ENCODE peak calls at places on chromosome X, in four cellular contexts. One of them, this sample, is unnamed.

GRCh38 chrX:24268786-24269185 is 45.1 kb downstream of the SUPT20HL2 start:
- DNase-seq in left ventricle myocardium inferior: no peak
- DNase-seq in stimulated activated CD4-positive, alpha-beta T cell treated with anti-CD3 and anti-CD28 coated beads, TNF-alpha, amount 100 ng/mL, for 24 hours: no peak
- DNase-seq in SW480: no peak
- DNase-seq in this sample: no peak

GRCh38 chrX:18929775-18930174 is 54.1 kb downstream of the PHKA2 start:
- DNase-seq in left ventricle myocardium inferior: no peak
- DNase-seq in SW480: no peak
- DNase-seq in stimulated activated CD4-positive, alpha-beta T cell treated with anti-CD3 and anti-CD28 coated beads, TNF-alpha, amount 100 ng/mL, for 24 hours: no peak
- DNase-seq in this sample: no peak

GRCh38 chrX:150507251-150507856 is 61.1 kb upstream of the MTM1 start:
- DNase-seq in left ventricle myocardium inferior: peak; percentile 25
- DNase-seq in SW480: no peak
- DNase-seq in stimulated activated CD4-positive, alpha-beta T cell treated with anti-CD3 and anti-CD28 coated beads, TNF-alpha, amount 100 ng/mL, for 24 hours: no peak
- DNase-seq in this sample: no peak

GRCh38 chrX:140157611-140158010 is 192.3 kb upstream of the CXorf66 start:
- DNase-seq in SW480: peak; percentile 87
- DNase-seq in left ventricle myocardium inferior: no peak
- DNase-seq in stimulated activated CD4-positive, alpha-beta T cell treated with anti-CD3 and anti-CD28 coated beads, TNF-alpha, amount 100 ng/mL, for 24 hours: no peak
- DNase-seq in this sample: no peak

GRCh38 chrX:49761481-49761880 is 65.7 kb upstream of the PAGE1 start:
- DNase-seq in stimulated activated CD4-positive, alpha-beta T cell treated with anti-CD3 and anti-CD28 coated beads, TNF-alpha, amount 100 ng/mL, for 24 hours: no peak
- DNase-seq in SW480: peak; percentile 13
- DNase-seq in left ventricle myocardium inferior: no peak
- DNase-seq in this sample: no peak

GRCh38 chrX:142898164-142898563 is 127.6 kb upstream of the SPANXN4 start:
- DNase-seq in SW480: no peak
- DNase-seq in stimulated activated CD4-positive, alpha-beta T cell treated with anti-CD3 and anti-CD28 coated beads, TNF-alpha, amount 100 ng/mL, for 24 hours: no peak
- DNase-seq in left ventricle myocardium inferior: no peak
- DNase-seq in this sample: no peak

GRCh38 chrX:13774696-13775095 is 40.1 kb downstream of the OFD1 start:
- DNase-seq in SW480: no peak
- DNase-seq in left ventricle myocardium inferior: no peak
- DNase-seq in stimulated activated CD4-positive, alpha-beta T cell treated with anti-CD3 and anti-CD28 coated beads, TNF-alpha, amount 100 ng/mL, for 24 hours: no peak
- DNase-seq in this sample: no peak

GRCh38 chrX:102113367-102113766 is 12.1 kb upstream of the TCEAL2 start:
- DNase-seq in stimulated activated CD4-positive, alpha-beta T cell treated with anti-CD3 and anti-CD28 coated beads, TNF-alpha, amount 100 ng/mL, for 24 hours: no peak
- DNase-seq in left ventricle myocardium inferior: no peak
- DNase-seq in SW480: no peak
- DNase-seq in this sample: no peak

GRCh38 chrX:153974726-153975286 is 2.3 kb downstream of the TMEM187 start:
- DNase-seq in SW480: no peak
- DNase-seq in left ventricle myocardium inferior: no peak
- DNase-seq in stimulated activated CD4-positive, alpha-beta T cell treated with anti-CD3 and anti-CD28 coated beads, TNF-alpha, amount 100 ng/mL, for 24 hours: no peak
- DNase-seq in this sample: no peak

This sample was measured in HFF-Myc.